ENCODE peak calls at places on chromosomes 12 and 14, in four cellular contexts. C, K, J and I are unnamed samples.

GRCh38 chr12:14853966-14854365 is 10.6 kb upstream of the ART4 start:
- DNase-seq in C (no peak), K (no peak), J (no peak), I (no peak)

GRCh38 chr12:105100207-105100985 is 7.1 kb upstream of the WASHC4 start:
- DNase-seq in C (no peak), K (no peak), J (no peak), I (no peak)

GRCh38 chr14:32013083-32013482 is 64.0 kb upstream of the ARHGAP5 start:
- DNase-seq in C (no peak), K (no peak), J (no peak), I (no peak)

GRCh38 chr14:69612014-69612758 is 790 bp downstream of the SUSD6 start:
- DNase-seq in C (peak; percentile 37), K (no peak), J (peak; percentile 27), I (no peak)

GRCh38 chr12:59904874-59905521 is 309.2 kb downstream of the SLC16A7 start:
- DNase-seq in C (no peak), K (no peak), J (no peak), I (peak; percentile 87)

GRCh38 chr12:97745406-97746101 is 282.9 kb downstream of the RMST start:
- DNase-seq in C (no peak), K (no peak), J (no peak), I (no peak)

GRCh38 chr14:99683619-99684355 is at the start of gene CYP46A1:
- DNase-seq in C (peak; percentile 100), K (peak; percentile 100), J (peak; percentile 97), I (peak; percentile 97)

GRCh38 chr14:61476737-61477410 is 155.5 kb downstream of the PRKCH start:
- DNase-seq in C (no peak), K (peak; percentile 48), J (peak; percentile 50), I (peak; percentile 65)

GRCh38 chr12:14589169-14590004 is 21.7 kb upstream of the PLBD1 start:
- DNase-seq in C (no peak), K (no peak), J (no peak), I (no peak)

GRCh38 chr14:92596328-92596943 is 82.9 kb downstream of the RIN3 start:
- DNase-seq in C (no peak), K (no peak), J (no peak), I (no peak)

GRCh38 chr12:128507470-128507869 is 240.5 kb downstream of the TMEM132C start:
- DNase-seq in C (no peak), K (no peak), J (no peak), I (no peak)

GRCh38 chr12:88225776-88226175 is 83.7 kb downstream of the TMTC3 start:
- DNase-seq in C (no peak), K (no peak), J (no peak), I (no peak)

GRCh38 chr14:34501004-34501580 is 38.4 kb downstream of the EAPP start:
- DNase-seq in C (no peak), K (no peak), J (no peak), I (no peak)

GRCh38 chr14:41830679-41831078 is 224.0 kb downstream of the LRFN5 start:
- DNase-seq in C (no peak), K (no peak), J (no peak), I (no peak)

GRCh38 chr14:54498579-54498978 is 9.8 kb upstream of the GMFB start:
- DNase-seq in C (no peak), K (no peak), J (no peak), I (no peak)

GRCh38 chr12:111441107-111441928 is 35.6 kb downstream of the SH2B3 start:
- DNase-seq in C (no peak), K (no peak), J (no peak), I (no peak)

GRCh38 chr12:116400671-116401357 is 123.3 kb upstream of the MED13L start:
- DNase-seq in C (no peak), K (no peak), J (no peak), I (no peak)

GRCh38 chr14:76201162-76201561 is 49.4 kb downstream of the GPATCH2L start:
- DNase-seq in C (no peak), K (no peak), J (peak; percentile 51), I (peak; percentile 11)

GRCh38 chr14:104107611-104108569 is 22.4 kb downstream of the ASPG start:
- DNase-seq in C (peak; percentile 4), K (peak; percentile 51), J (no peak), I (no peak)
- H3K4me3 ChIP-seq in C (no peak overlapping the region), K (no peak overlapping the region), J (no peak overlapping the region), I (no peak overlapping the region)

DNA sequence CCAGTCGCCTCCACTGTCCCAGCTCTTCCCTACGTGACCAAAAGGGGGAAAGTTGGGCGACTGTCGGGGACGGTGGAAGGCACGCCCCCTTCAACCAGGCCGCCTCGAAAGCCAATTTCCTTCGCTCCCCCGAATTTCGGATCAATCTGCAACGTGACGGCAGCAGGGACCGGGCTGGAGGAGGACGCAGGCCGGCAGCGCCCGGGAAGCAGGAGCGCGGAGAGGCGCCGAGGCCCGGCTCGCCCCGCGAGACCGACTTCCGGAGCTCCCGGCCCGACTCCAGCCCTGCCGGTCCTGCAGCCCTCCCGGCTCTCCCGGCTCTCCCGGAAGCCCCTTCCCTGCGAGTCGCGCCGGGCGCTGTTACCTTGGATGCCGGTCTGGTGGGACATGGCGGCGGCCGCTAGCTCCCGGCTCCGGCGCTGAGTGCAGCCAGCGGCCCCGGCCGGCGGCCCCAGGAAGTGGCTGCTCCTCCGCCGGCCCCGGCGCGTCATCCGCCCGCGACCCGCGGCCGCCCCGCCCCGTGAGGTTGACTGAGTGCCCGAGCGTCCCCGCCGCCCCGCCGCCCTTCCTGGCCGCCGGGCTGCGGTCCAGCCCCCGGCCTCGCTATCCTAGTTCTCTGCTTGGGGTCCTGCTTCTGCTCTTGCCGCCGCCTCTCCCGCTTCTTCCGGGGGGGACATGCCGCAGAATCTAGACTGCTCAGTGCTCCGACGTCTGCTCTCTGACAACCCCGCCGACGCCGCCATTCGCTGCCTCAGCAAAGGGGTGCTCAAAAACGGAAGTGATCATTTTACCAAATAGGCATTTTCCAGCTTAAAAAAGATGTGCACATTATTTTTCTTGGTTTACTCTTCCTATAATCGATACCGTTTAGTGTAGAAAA is at the start of gene TWF1:
- DNase-seq in C (peak; percentile 91), K (peak; percentile 89), J (peak; percentile 73), I (no peak)
- H3K4me3 ChIP-seq in C (peak within 1 kb of the TSS; percentile 96), K (peak within 1 kb of the TSS; percentile 94), J (peak within 1 kb of the TSS; percentile 85), I (peak within 1 kb of the TSS; percentile 85)

GRCh38 chr12:98741229-98741614 is 96.1 kb downstream of the APAF1 start:
- DNase-seq in C (no peak), K (no peak), J (no peak), I (no peak)

GRCh38 chr12:98743362-98743953 is 98.4 kb downstream of the APAF1 start:
- DNase-seq in C (no peak), K (no peak), J (peak; percentile 48), I (no peak)

GRCh38 chr12:98741615-98742265 is 96.7 kb downstream of the APAF1 start:
- DNase-seq in C (no peak), K (no peak), J (no peak), I (no peak)

GRCh38 chr12:98744692-98745091 is 99.6 kb downstream of the APAF1 start:
- DNase-seq in C (no peak), K (no peak), J (no peak), I (no peak)

GRCh38 chr12:98745578-98746391 is 100.7 kb downstream of the APAF1 start:
- DNase-seq in C (no peak), K (no peak), J (no peak), I (no peak)
- H3K4me3 ChIP-seq in C (peak overlapping the region; percentile 63), K (peak overlapping the region; percentile 61), J (peak overlapping the region; percentile 37), I (peak overlapping the region; percentile 36)

DNA sequence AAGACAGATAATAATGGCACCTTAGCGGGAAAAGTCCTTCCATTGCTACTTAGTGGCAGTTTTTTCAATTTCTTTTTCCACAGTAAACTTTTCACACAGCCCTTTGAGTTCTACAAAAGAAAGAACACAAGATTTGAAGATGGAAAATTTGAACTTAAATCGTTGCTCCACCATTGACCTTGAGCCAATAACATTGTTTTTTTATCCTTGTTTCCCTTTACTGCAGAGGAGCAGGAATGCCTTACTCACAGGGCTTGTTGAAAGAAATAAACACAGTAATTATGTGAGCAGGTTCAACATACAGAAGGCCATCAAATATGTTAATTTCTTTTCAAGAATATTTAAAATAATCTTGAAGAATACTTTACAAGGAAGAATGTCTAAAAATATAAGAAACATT is 181.5 kb upstream of the KRR1 start:
- DNase-seq in C (no peak), K (no peak), J (no peak), I (no peak)
- H3K4me3 ChIP-seq in C (no peak overlapping the region), K (no peak overlapping the region), J (no peak overlapping the region), I (no peak overlapping the region)

GRCh38 chr12:121209221-121209620 is 708 bp upstream of the P2RX4 start:
- DNase-seq in C (no peak), K (no peak), J (no peak), I (no peak)
- H3K4me3 ChIP-seq in C (peak overlapping the region; percentile 69), K (peak overlapping the region; percentile 74), J (peak overlapping the region; percentile 94), I (peak overlapping the region; percentile 59)

GRCh38 chr12:49810159-49810459 is 18.1 kb downstream of the NCKAP5L start:
- DNase-seq in C (no peak), K (no peak), J (no peak), I (no peak)

GRCh38 chr12:49807991-49808580 is 20.1 kb downstream of the NCKAP5L start:
- DNase-seq in C (no peak), K (no peak), J (no peak), I (no peak)

GRCh38 chr12:49811136-49811535 is 17.1 kb downstream of the NCKAP5L start:
- DNase-seq in C (no peak), K (no peak), J (no peak), I (no peak)

GRCh38 chr12:49808686-49809368 is 19.4 kb downstream of the NCKAP5L start:
- DNase-seq in C (peak; percentile 59), K (no peak), J (no peak), I (no peak)

GRCh38 chr12:49809369-49810158 is 18.6 kb downstream of the NCKAP5L start:
- DNase-seq in C (peak; percentile 47), K (no peak), J (no peak), I (no peak)
- H3K4me3 ChIP-seq in C (peak overlapping the region; percentile 22), K (no peak overlapping the region), J (no peak overlapping the region), I (no peak overlapping the region)

GRCh38 chr14:105171004-105171673 is 2.6 kb upstream of the JAG2 start:
- DNase-seq in C (peak; percentile 60), K (peak; percentile 34), J (no peak), I (no peak)
- H3K4me3 ChIP-seq in C (peak overlapping the region; percentile 26), K (no peak overlapping the region), J (no peak overlapping the region), I (no peak overlapping the region)

GRCh38 chr14:50530358-50530757 is 2.0 kb downstream of the MAP4K5 start:
- DNase-seq in C (no peak), K (no peak), J (no peak), I (no peak)
- H3K4me3 ChIP-seq in C (peak overlapping the region; percentile 92), K (peak overlapping the region; percentile 84), J (peak overlapping the region; percentile 83), I (peak overlapping the region; percentile 89)

GRCh38 chr12:124655317-124656213 is 88.2 kb upstream of the NCOR2 start:
- DNase-seq in C (peak; percentile 80), K (peak; percentile 47), J (peak; percentile 44), I (peak; percentile 73)
- H3K4me3 ChIP-seq in C (peak overlapping the region; percentile 54), K (peak overlapping the region; percentile 20), J (no peak overlapping the region), I (no peak overlapping the region)

GRCh38 chr14:20031058-20031457 is 4.8 kb downstream of the OR4K13 start:
- DNase-seq in C (no peak), K (no peak), J (no peak), I (no peak)

GRCh38 chr14:20035449-20035848 is 389 bp downstream of the OR4K13 start:
- DNase-seq in C (no peak), K (no peak), J (no peak), I (no peak)

DNA sequence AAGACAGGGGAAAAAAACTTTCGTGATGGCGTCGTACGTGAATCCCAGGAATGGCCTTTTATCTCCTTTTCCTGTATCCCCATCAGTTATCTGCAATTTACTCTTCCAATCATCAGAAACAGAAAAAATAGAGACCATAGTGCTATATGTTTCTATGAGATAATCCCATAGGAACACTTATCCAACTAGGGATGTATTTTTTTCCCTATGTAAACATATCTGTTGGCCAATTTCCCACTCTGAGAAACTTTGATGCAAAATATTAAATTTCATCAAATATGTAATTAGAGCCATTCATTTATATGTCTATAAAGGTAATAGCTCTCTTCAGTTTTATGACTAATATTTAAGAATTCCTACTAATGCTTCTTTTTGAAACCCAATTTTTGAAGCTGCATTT is at the start of gene OR4K13:
- DNase-seq in C (no peak), K (no peak), J (no peak), I (no peak)
- H3K4me3 ChIP-seq in C (no peak within 1 kb of the TSS), K (no peak within 1 kb of the TSS), J (no peak within 1 kb of the TSS), I (no peak within 1 kb of the TSS)